ENCODE peak calls at places on chromosome 4, in four cellular contexts. Z is WTC11, M is K562, P is HepG2. B is an unnamed sample.
A peak's percentile ranks its signal among the peaks of the same experiment; 100 is the strongest.

GRCh38 chr4:87130985-87131753 is 89.2 kb downstream of the KLHL8 start:
- DNase-seq in Z (no peak), M (peak; percentile 16), P (no peak), B (no peak)

GRCh38 chr4:139300431-139301142 is 718 bp upstream of the NAA15 start:
- DNase-seq in Z (no peak), M (peak; percentile 65), P (no peak), B (no peak)

GRCh38 chr4:153222790-153223417 is 18.7 kb downstream of the TRIM2 start:
- DNase-seq in Z (peak; percentile 63), M (peak; percentile 12), P (no peak), B (peak; percentile 65)

GRCh38 chr4:125736057-125736456 is 421.3 kb downstream of the FAT4 start:
- DNase-seq in Z (no peak), M (peak; percentile 15), P (peak; percentile 3), B (no peak)

GRCh38 chr4:141659539-141659938 is 23.2 kb downstream of the IL15 start:
- DNase-seq in Z (no peak), M (no peak), P (no peak), B (no peak)

GRCh38 chr4:141391771-141392170 is 171.1 kb downstream of the ZNF330 start:
- DNase-seq in Z (no peak), M (no peak), P (no peak), B (no peak)

GRCh38 chr4:177660223-177660622 is 218.0 kb upstream of the AGA start:
- DNase-seq in Z (no peak), M (no peak), P (no peak), B (no peak)

GRCh38 chr4:110487873-110488272 is 11.9 kb downstream of the ENPEP start:
- DNase-seq in Z (no peak), M (no peak), P (peak; percentile 56), B (no peak)

DNA sequence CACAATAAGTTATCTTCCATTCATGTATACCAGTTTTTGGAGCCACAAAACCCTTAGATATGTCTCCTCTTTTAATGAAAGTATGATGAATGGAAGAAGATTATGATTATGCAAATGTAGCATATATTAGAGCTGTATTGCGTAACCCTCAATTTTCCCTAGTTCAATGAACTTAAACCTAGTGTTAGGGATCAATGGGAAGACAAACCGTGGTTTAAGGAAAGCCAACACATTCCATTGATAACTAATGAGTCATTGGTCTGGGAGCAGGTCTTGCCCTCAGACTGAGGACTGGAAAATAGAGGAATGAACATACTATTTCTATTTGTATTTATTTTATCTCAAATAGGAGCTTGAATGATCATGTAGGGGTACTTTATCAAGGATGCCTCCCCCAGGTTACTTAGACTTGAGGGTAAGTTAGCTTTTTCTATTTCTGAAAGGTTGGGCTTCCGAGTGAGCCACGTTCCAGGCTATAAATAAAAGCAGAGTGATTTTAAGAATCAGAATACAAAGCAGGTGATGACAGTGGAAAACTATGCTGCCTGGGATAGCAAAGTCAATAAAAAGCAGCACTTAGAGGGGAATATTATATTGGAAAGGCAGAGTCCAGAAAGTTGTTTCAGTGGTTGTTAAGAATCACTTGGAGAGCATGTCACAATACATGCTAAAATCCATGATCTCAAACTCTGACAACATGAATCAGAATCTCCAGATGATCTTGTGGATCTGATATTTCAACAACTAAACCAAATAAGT is 356.0 kb downstream of the ADAM29 start:
- DNase-seq in Z (no peak), M (no peak), P (no peak), B (no peak)
- TF ChIP-seq ELF4 in Z (no peak), M (no peak), P (no peak), B (no peak)

GRCh38 chr4:145154573-145154972 is 25.8 kb downstream of the OTUD4 start:
- DNase-seq in Z (no peak), M (peak; percentile 42), P (peak; percentile 31), B (no peak)
- TF ChIP-seq ELF4 in Z (no peak), M (no peak), P (no peak), B (no peak)

DNA sequence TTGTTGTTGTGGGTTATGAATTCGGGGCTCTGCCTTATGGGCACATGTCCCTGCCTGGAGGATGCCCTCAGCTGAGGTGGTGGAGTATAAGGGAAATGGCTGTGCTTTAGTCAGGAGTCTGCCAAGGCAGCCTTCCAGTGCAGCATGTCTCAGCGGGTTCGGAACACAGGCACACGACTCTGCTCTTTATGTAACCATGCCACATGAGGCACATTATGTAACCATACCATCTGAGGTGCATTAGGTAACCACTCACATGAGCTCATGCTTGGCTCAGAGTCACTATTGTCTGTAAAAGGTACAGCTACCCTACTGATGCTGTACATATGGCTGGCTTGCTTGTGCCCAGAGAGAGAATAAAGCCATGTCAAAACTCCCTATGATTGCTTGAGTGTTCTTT is 723.6 kb downstream of the TRAM1L1 start:
- DNase-seq in Z (no peak), M (no peak), P (peak; percentile 5), B (no peak)
- TF ChIP-seq ELF4 in Z (no peak), M (no peak), P (no peak), B (no peak)

GRCh38 chr4:79184461-79184860 is 141.4 kb downstream of the NAA11 start:
- DNase-seq in Z (no peak), M (no peak), P (no peak), B (no peak)
- TF ChIP-seq ELF4 in Z (no peak), M (no peak), P (no peak), B (no peak)

GRCh38 chr4:3462321-3462789 is 751 bp upstream of the DOK7 start:
- DNase-seq in Z (no peak), M (no peak), P (peak; percentile 40), B (no peak)
- TF ChIP-seq ELF4 in Z (no peak), M (no peak), P (no peak), B (no peak)

DNA sequence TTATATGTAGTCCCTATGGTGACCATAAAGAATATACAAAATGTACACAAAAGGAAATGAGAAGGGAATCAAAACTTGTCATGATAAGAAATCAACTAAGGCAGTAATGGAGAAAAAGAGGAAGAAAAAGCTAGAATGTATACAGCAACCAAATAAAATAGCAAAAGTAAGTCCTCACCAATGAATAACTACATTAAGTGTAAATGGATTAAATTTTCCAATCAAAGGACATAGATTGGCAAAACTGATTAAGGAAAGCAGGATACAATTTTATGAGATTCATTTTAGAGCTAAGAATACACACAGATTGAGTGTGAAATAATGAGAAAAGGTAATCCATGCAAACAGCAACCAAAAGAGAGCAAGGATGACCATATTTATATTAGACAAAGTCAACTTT is 157.4 kb downstream of the TET2 start:
- DNase-seq in Z (no peak), M (no peak), P (no peak), B (no peak)
- TF ChIP-seq ELF4 in Z (no peak), M (no peak), P (no peak), B (no peak)

GRCh38 chr4:19694829-19695228 is 556.9 kb upstream of the SLIT2 start:
- DNase-seq in Z (no peak), M (no peak), P (no peak), B (no peak)
- TF ChIP-seq ELF4 in Z (no peak), M (no peak), P (no peak), B (no peak)

GRCh38 chr4:124139044-124139443 is 573.5 kb downstream of the ANKRD50 start:
- DNase-seq in Z (no peak), M (no peak), P (no peak), B (no peak)

GRCh38 chr4:124143632-124144031 is 568.9 kb downstream of the ANKRD50 start:
- DNase-seq in Z (no peak), M (no peak), P (no peak), B (no peak)

GRCh38 chr4:124146071-124146470 is 566.5 kb downstream of the ANKRD50 start:
- DNase-seq in Z (no peak), M (no peak), P (no peak), B (no peak)

DNA sequence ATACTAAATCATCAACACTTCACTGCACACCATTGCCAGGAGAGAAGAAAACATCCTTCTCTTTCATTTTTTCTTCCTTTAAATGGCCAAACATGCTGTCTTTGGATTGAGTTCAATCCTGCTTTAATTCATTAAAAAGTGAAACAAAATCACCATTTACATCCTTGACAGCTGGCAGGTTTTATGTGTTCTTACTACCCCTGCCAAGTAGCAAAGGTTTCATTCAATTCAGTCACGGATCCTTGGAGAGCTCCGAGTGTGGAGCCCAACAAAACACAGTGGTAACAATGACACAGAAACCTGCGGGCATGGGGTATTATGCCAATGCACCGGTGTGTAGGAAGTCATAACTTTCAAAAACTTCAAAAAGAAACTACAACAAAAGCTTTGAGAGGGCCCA is 568.2 kb downstream of the ANKRD50 start:
- DNase-seq in Z (no peak), M (no peak), P (no peak), B (no peak)
- TF ChIP-seq ELF4 in Z (no peak), M (no peak), P (no peak), B (no peak)

B was measured in HEK293T.